ENCODE peak calls at places on chromosomes 6 and 20, in eight cellular contexts. Q, B, N, A, F, Y, E and G are unnamed samples.

GRCh38 chr6:159761135-159761872 is 541 bp upstream of the ACAT2 start:
- DNase-seq in Y (no peak), B (peak; percentile 88), E (peak; percentile 8), N (peak; percentile 15), A (peak; percentile 50), Q (no peak), F (no peak), G (peak; percentile 9)

GRCh38 chr6:26500102-26500501 is at the start of gene BTN1A1:
- DNase-seq in A (no peak), E (no peak), F (no peak), Q (peak; percentile 7), N (no peak), B (no peak), Y (no peak), G (no peak)

GRCh38 chr20:53900380-53900999 is 169.9 kb downstream of the BCAS1 start:
- DNase-seq in B (no peak), Y (no peak), N (no peak), A (no peak), Q (no peak), E (no peak), F (no peak), G (no peak)

GRCh38 chr6:50145125-50145524 is 95.4 kb upstream of the DEFB112 start:
- DNase-seq in Y (peak; percentile 10), A (no peak), F (no peak), B (no peak), E (no peak), N (no peak), Q (no peak), G (no peak)

GRCh38 chr6:1971612-1972011 is 273.8 kb downstream of the GMDS start:
- DNase-seq in E (no peak), F (no peak), B (no peak), A (no peak), Q (no peak), N (no peak), Y (no peak), G (peak; percentile 56)

GRCh38 chr20:8578191-8578690 is 446.2 kb downstream of the PLCB1 start:
- DNase-seq in F (no peak), N (no peak), B (no peak), E (no peak), Y (peak; percentile 93), A (no peak), Q (no peak), G (no peak)

GRCh38 chr6:87364602-87365252 is 20.1 kb downstream of the C6orf163 start:
- DNase-seq in F (no peak), Q (no peak), A (no peak), B (no peak), E (no peak), N (no peak), Y (no peak), G (no peak)

GRCh38 chr6:111150577-111150976 is 63.3 kb downstream of the SLC16A10 start:
- DNase-seq in E (no peak), Y (peak; percentile 65), A (no peak), Q (no peak), B (no peak), F (no peak), N (no peak), G (no peak)

GRCh38 chr20:36093025-36093803 is 61.3 kb upstream of the EPB41L1 start:
- DNase-seq in Q (no peak), B (peak; percentile 18), Y (peak; percentile 43), N (no peak), A (peak; percentile 14), F (peak; percentile 54), E (peak; percentile 17), G (peak; percentile 86)

GRCh38 chr6:167698540-167698939 is 128.2 kb upstream of the AFDN start:
- DNase-seq in E (no peak), A (no peak), F (no peak), B (no peak), Q (no peak), N (no peak), Y (no peak), G (no peak)

GRCh38 chr6:158769696-158770446 is 49.3 kb downstream of the EZR start:
- DNase-seq in E (no peak), Q (no peak), A (no peak), Y (peak; percentile 96), N (no peak), B (peak; percentile 94), F (no peak), G (no peak)

GRCh38 chr20:45293041-45294002 is 13.3 kb upstream of the RBPJL start:
- DNase-seq in Y (peak; percentile 78), B (peak; percentile 57), Q (peak; percentile 25), E (peak; percentile 80), F (peak; percentile 84), A (peak; percentile 89), N (peak; percentile 77), G (peak; percentile 85)

GRCh38 chr6:123965894-123966293 is 162.2 kb downstream of the NKAIN2 start:
- DNase-seq in E (no peak), B (peak; percentile 66), A (peak; percentile 53), N (no peak), Q (no peak), F (no peak), Y (peak; percentile 87), G (peak; percentile 4)